ENCODE peak calls at places on chromosomes 2 and 18, in six cellular contexts. C is HCT116, L is tibial nerve, I is ovary, W is A549, A is IMR-90. B is an unnamed sample.

GRCh38 chr2:106192752-106193490 is 1.2 kb downstream of the UXS1 start:
- DNase-seq in C (peak; percentile 18), A (peak; percentile 87), I (no peak), L (peak; percentile 15), W (peak; percentile 41), B (peak; percentile 49)

GRCh38 chr2:205892141-205893064 is 193.6 kb downstream of the INO80D start:
- DNase-seq in L (peak; percentile 22), W (no peak), I (no peak), A (peak; percentile 46), C (no peak), B (peak; percentile 66)

GRCh38 chr18:10046178-10046807 is 132.5 kb downstream of the VAPA start:
- DNase-seq in I (no peak), A (no peak), L (no peak), C (no peak), W (no peak), B (no peak)

GRCh38 chr2:168064011-168064998 is 183.1 kb downstream of the STK39 start:
- DNase-seq in C (no peak), I (no peak), W (no peak), L (no peak), A (no peak), B (no peak)

GRCh38 chr2:68936462-68936861 is 16.2 kb downstream of the GKN2 start:
- DNase-seq in C (no peak), I (no peak), W (no peak), A (peak; percentile 82), L (no peak), B (no peak)

GRCh38 chr2:20049631-20050030 is 1.8 kb downstream of the LAPTM4A start:
- DNase-seq in A (peak; percentile 37), C (no peak), W (no peak), L (peak; percentile 22), I (no peak), B (no peak)

GRCh38 chr2:205646680-205647079 is 35.6 kb upstream of the NRP2 start:
- DNase-seq in L (no peak), A (no peak), W (no peak), C (no peak), I (no peak), B (no peak)

GRCh38 chr18:74342416-74343043 is 26.9 kb downstream of the C18orf63 start:
- DNase-seq in A (peak; percentile 77), L (peak; percentile 46), I (peak; percentile 47), C (peak; percentile 51), W (no peak), B (peak; percentile 48)

GRCh38 chr2:111702119-111702808 is 181.7 kb downstream of the ANAPC1 start:
- DNase-seq in C (peak; percentile 56), A (peak; percentile 58), I (no peak), L (no peak), W (peak; percentile 75), B (peak; percentile 41)

GRCh38 chr2:232697059-232697806 is at the start of gene GIGYF2:
- DNase-seq in L (peak; percentile 93), C (peak; percentile 95), W (peak; percentile 94), I (peak; percentile 96), A (peak; percentile 92), B (peak; percentile 98)

GRCh38 chr2:10284108-10284870 is 18.4 kb upstream of the HPCAL1 start:
- DNase-seq in L (no peak), C (no peak), W (no peak), I (no peak), A (no peak), B (no peak)

GRCh38 chr2:33444961-33445360 is 31.5 kb upstream of the RASGRP3 start:
- DNase-seq in W (no peak), I (no peak), A (no peak), L (no peak), C (no peak), B (no peak)

GRCh38 chr2:10335046-10335840 is 32.5 kb downstream of the HPCAL1 start:
- DNase-seq in C (no peak), W (no peak), I (no peak), A (no peak), L (no peak), B (no peak)

GRCh38 chr18:33665630-33666029 is 87.6 kb downstream of the ASXL3 start:
- DNase-seq in A (no peak), W (no peak), I (no peak), L (no peak), C (no peak), B (no peak)

GRCh38 chr2:16002144-16002543 is 61.8 kb downstream of the MYCN start:
- DNase-seq in C (no peak), A (no peak), I (no peak), W (no peak), L (no peak), B (no peak)

GRCh38 chr2:229686122-229686919 is 28.0 kb downstream of the DNER start:
- DNase-seq in C (no peak), W (no peak), L (no peak), A (no peak), I (no peak), B (no peak)

GRCh38 chr2:233973786-233974185 is 56.6 kb downstream of the TRPM8 start:
- DNase-seq in L (no peak), I (no peak), W (no peak), C (no peak), A (no peak), B (no peak)
- TF ChIP-seq POLR2A in L (no peak), I (no peak), W (no peak), C (no peak), A (no peak), B (no peak)

GRCh38 chr2:120315367-120316033 is 30.4 kb upstream of the INHBB start:
- DNase-seq in L (no peak), A (no peak), I (no peak), W (no peak), C (no peak), B (no peak)

GRCh38 chr2:120312076-120312475 is 33.9 kb upstream of the INHBB start:
- DNase-seq in W (no peak), I (no peak), A (no peak), C (no peak), L (no peak), B (no peak)

GRCh38 chr2:120314656-120315366 is 31.1 kb upstream of the INHBB start:
- DNase-seq in I (peak; percentile 57), C (no peak), L (no peak), A (no peak), W (no peak), B (no peak)

GRCh38 chr2:120312861-120313694 is 32.9 kb upstream of the INHBB start:
- DNase-seq in L (peak; percentile 87), W (peak; percentile 44), A (peak; percentile 82), I (peak; percentile 88), C (peak; percentile 60), B (peak; percentile 87)

DNA sequence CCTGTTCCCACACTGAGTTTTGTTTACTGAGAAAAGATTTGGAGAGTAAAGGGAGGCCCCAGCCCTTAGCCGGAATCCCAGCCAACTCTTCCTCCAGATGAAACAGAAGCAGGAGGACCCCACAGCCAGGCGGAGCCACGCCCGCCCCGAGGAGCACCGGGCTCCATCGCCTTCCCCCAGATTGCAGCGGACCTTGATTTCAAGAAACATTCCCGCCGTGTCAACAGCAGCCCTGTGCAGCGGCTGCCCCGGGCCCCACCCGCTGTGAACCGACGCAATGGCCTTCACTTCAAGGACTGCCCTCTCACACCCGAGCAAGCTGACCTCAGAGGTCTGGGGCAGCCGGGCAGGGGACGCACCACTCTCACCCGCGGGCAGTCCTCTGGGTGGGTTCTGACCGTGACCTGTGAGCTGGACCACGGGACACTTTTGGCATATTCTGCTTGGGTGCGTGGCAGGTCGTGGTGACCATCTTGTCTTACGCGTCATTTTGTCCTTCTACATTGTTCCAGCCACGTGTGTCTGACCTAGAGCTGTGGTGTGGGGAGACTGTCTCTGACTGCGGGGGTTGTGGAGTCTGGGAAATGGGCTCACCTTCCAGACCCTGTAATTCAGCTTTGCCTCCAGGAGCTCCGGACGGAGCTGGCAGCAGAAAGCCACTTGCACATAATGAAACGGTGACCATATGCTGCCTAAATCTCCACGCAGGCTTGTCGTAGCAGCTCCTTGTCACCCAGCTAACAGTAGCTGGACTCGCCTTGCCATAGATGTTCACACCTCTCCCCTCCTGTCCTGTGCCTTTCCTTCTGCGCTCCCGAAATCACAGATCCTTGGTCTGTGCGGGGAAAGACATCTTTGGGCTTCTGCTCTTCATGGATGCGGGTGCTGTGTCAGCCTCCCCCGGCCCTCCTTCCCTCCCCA is 32.0 kb upstream of the INHBB start:
- DNase-seq in I (peak; percentile 34), W (no peak), L (no peak), C (no peak), A (no peak), B (peak; percentile 24)
- H3K4me3 ChIP-seq in I (peak overlapping the region; percentile 47), W (no peak overlapping the region), L (peak overlapping the region; percentile 30), C (no peak overlapping the region), A (peak overlapping the region; percentile 44), B (no peak overlapping the region)

GRCh38 chr2:231228974-231229373 is 30.5 kb downstream of the ARMC9 start:
- DNase-seq in L (no peak), C (no peak), A (no peak), W (no peak), I (no peak), B (no peak)

GRCh38 chr2:231228223-231228622 is 29.8 kb downstream of the ARMC9 start:
- DNase-seq in W (no peak), C (no peak), I (no peak), L (no peak), A (no peak), B (no peak)

GRCh38 chr2:231223001-231223375 is 24.6 kb downstream of the ARMC9 start:
- DNase-seq in C (no peak), A (no peak), L (no peak), I (no peak), W (no peak), B (no peak)

GRCh38 chr2:231223458-231223970 is 25.1 kb downstream of the ARMC9 start:
- DNase-seq in A (peak; percentile 60), C (no peak), I (no peak), L (no peak), W (no peak), B (no peak)

GRCh38 chr2:231227309-231228162 is 29.1 kb downstream of the ARMC9 start:
- DNase-seq in L (peak; percentile 79), C (peak; percentile 56), W (peak; percentile 92), A (peak; percentile 79), I (peak; percentile 77), B (peak; percentile 86)
- TF ChIP-seq POLR2A in L (no peak), C (no peak), W (no peak), A (peak; percentile 29), I (no peak), B (no peak)

GRCh38 chr2:60148717-60149116 is 404.7 kb downstream of the BCL11A start:
- DNase-seq in I (no peak), A (no peak), W (no peak), C (no peak), L (no peak), B (no peak)

GRCh38 chr2:60152226-60152833 is 401.1 kb downstream of the BCL11A start:
- DNase-seq in A (peak; percentile 12), W (peak; percentile 8), I (no peak), C (peak; percentile 7), L (no peak), B (no peak)

DNA sequence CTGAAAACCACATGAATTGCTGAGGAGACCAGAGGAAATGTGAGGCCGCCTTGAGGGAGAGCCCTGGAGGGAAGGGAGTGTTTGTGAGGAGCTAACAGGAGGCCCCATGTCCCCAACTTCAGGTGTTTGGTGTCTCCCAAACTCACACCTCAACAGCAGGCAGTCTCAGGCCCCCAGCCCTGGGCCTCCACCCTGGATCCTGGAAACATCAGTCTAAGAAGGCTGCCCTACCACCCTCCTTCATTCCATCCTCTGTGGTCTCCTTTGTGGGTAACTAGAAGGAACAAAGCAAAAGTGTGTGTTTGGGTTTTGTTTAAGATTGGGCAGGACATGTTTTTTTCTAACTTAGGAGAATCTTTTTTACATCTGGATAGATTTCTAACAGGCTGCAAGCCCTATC is 404.3 kb downstream of the BCL11A start:
- DNase-seq in L (no peak), C (no peak), I (no peak), W (no peak), A (no peak), B (no peak)
- H3K4me3 ChIP-seq in L (no peak overlapping the region), C (no peak overlapping the region), I (no peak overlapping the region), W (no peak overlapping the region), A (no peak overlapping the region), B (no peak overlapping the region)